ENCODE peak calls at places on chromosomes 13 and 19, in seven cellular contexts. Z is DMS53; E is activated CD4-positive, alpha-beta T cell treated with anti-CD3 and anti-CD28 coated beads, Interleukin-2, amount 50 U/mL, for 48 hours; T is left lung; X is Peyer's patch; H is osteoblast; Q is NCI-H2081. P is an unnamed sample.

GRCh38 chr19:33298146-33298911 is 4.0 kb downstream of the CEBPA start:
- DNase-seq in Z (no peak), E (no peak), T (peak), X (peak), H (peak), Q (no peak), P (peak)

GRCh38 chr19:39474139-39474620 is 6.5 kb upstream of the TIMM50 start:
- DNase-seq in Z (peak), E (peak), T (peak), X (peak), H (peak), Q (peak), P (peak)

GRCh38 chr13:44232729-44233128 is 140.9 kb upstream of the SERP2 start:
- DNase-seq in Z (peak), E (no peak), T (no peak), X (no peak), H (no peak), Q (no peak), P (no peak)

GRCh38 chr13:31172535-31172934 is 10.8 kb upstream of the HSPH1 start:
- DNase-seq in Z (no peak), E (no peak), T (no peak), X (no peak), H (peak), Q (no peak), P (no peak)

GRCh38 chr19:31749231-31749630 is 400.0 kb upstream of the TSHZ3 start:
- DNase-seq in Z (no peak), E (no peak), T (no peak), X (no peak), H (no peak), Q (no peak), P (no peak)

GRCh38 chr13:26991508-26992181 is 180.0 kb downstream of the USP12 start:
- DNase-seq in Z (no peak), E (no peak), T (no peak), X (peak), H (no peak), Q (no peak), P (no peak)

GRCh38 chr19:7575426-7576040 is 20.1 kb upstream of the CAMSAP3 start:
- DNase-seq in Z (peak), E (no peak), T (no peak), X (no peak), H (peak), Q (no peak), P (no peak)

GRCh38 chr13:50829896-50830295 is 13.6 kb downstream of the DLEU7 start:
- DNase-seq in Z (no peak), E (no peak), T (no peak), X (no peak), H (no peak), Q (no peak), P (no peak)

GRCh38 chr19:31070126-31070525 is 279.1 kb downstream of the TSHZ3 start:
- DNase-seq in Z (no peak), E (no peak), T (no peak), X (no peak), H (no peak), Q (no peak), P (no peak)

GRCh38 chr13:31870511-31870910 is 131.2 kb downstream of the RXFP2 start:
- DNase-seq in Z (no peak), E (no peak), T (no peak), X (no peak), H (no peak), Q (no peak), P (no peak)

GRCh38 chr13:80360298-80360827 is 19.4 kb upstream of the SPRY2 start:
- DNase-seq in Z (no peak), E (no peak), T (no peak), X (no peak), H (no peak), Q (no peak), P (no peak)

GRCh38 chr19:51691122-51692064 is 1.7 kb upstream of the SPACA6 start:
- DNase-seq in Z (no peak), E (no peak), T (no peak), X (no peak), H (peak), Q (no peak), P (no peak)

GRCh38 chr19:49431330-49431749 is 6.2 kb downstream of the GFY start:
- DNase-seq in Z (no peak), E (peak), T (no peak), X (no peak), H (peak), Q (no peak), P (no peak)

GRCh38 chr19:8500158-8500557 is 2.3 kb downstream of the PRAM1 start:
- DNase-seq in Z (no peak), E (no peak), T (peak), X (no peak), H (peak), Q (no peak), P (no peak)

GRCh38 chr13:25771208-25771607 is 280.6 kb downstream of the SHISA2 start:
- DNase-seq in Z (peak), E (no peak), T (no peak), X (no peak), H (no peak), Q (no peak), P (no peak)

GRCh38 chr13:83297591-83298305 is 584.5 kb downstream of the SLITRK1 start:
- DNase-seq in Z (no peak), E (no peak), T (no peak), X (no peak), H (no peak), Q (no peak), P (no peak)

GRCh38 chr19:29745253-29745652 is 30.2 kb upstream of the C19orf12 start:
- DNase-seq in Z (peak), E (no peak), T (no peak), X (no peak), H (no peak), Q (no peak), P (no peak)

GRCh38 chr13:48500652-48501197 is 32.2 kb downstream of the RCBTB2 start:
- DNase-seq in Z (peak), E (no peak), T (no peak), X (no peak), H (peak), Q (no peak), P (no peak)

GRCh38 chr13:60619461-60619860 is 222.4 kb downstream of the TDRD3 start:
- DNase-seq in Z (no peak), E (no peak), T (no peak), X (no peak), H (no peak), Q (no peak), P (no peak)

GRCh38 chr19:49231804-49232203 is 74.2 kb downstream of the TRPM4 start:
- DNase-seq in Z (no peak), E (peak), T (no peak), X (no peak), H (no peak), Q (no peak), P (peak)

GRCh38 chr19:13849991-13850909 is 26.7 kb upstream of the NANOS3 start:
- DNase-seq in Z (peak), E (peak), T (peak), X (peak), H (peak), Q (peak), P (no peak)

GRCh38 chr13:99290890-99291289 is 16.3 kb downstream of the GPR183 start:
- DNase-seq in Z (no peak), E (no peak), T (no peak), X (no peak), H (no peak), Q (no peak), P (no peak)

GRCh38 chr13:81080911-81081454 is 740.1 kb upstream of the SPRY2 start:
- DNase-seq in Z (no peak), E (no peak), T (no peak), X (no peak), H (no peak), Q (no peak), P (no peak)

GRCh38 chr19:38850976-38851621 is 1.3 kb upstream of the HNRNPL start:
- DNase-seq in Z (peak), E (no peak), T (peak), X (peak), H (peak), Q (no peak), P (no peak)

GRCh38 chr19:4567584-4568071 is 8.1 kb upstream of the SEMA6B start:
- DNase-seq in Z (peak), E (peak), T (peak), X (peak), H (peak), Q (peak), P (no peak)

GRCh38 chr19:41930926-41931592 is 2.8 kb upstream of the ERFL start:
- DNase-seq in Z (no peak), E (no peak), T (no peak), X (no peak), H (no peak), Q (no peak), P (no peak)

GRCh38 chr13:71156550-71156949 is 710.5 kb downstream of the DACH1 start:
- DNase-seq in Z (no peak), E (no peak), T (no peak), X (no peak), H (no peak), Q (no peak), P (no peak)

GRCh38 chr13:97221989-97222700 is at the start of gene MBNL2:
- DNase-seq in Z (peak), E (peak), T (peak), X (peak), H (peak), Q (peak), P (peak)

GRCh38 chr13:31209172-31209818 is 9.5 kb downstream of the B3GLCT start:
- DNase-seq in Z (peak), E (no peak), T (no peak), X (no peak), H (peak), Q (peak), P (no peak)

GRCh38 chr19:35249848-35250711 is 1.3 kb downstream of the LSR start:
- DNase-seq in Z (peak), E (no peak), T (peak), X (peak), H (peak), Q (no peak), P (no peak)

GRCh38 chr13:113840541-113841354 is 23.1 kb downstream of the GAS6 start:
- DNase-seq in Z (no peak), E (no peak), T (peak), X (peak), H (no peak), Q (no peak), P (no peak)

GRCh38 chr19:12791345-12792047 is at the start of gene JUNB:
- DNase-seq in Z (peak), E (peak), T (peak), X (peak), H (peak), Q (peak), P (peak)

GRCh38 chr13:98447881-98448641 is 128.8 kb downstream of the STK24 start:
- DNase-seq in Z (peak), E (peak), T (no peak), X (no peak), H (peak), Q (no peak), P (no peak)

GRCh38 chr13:21528616-21529015 is 69.5 kb upstream of the ZDHHC20 start:
- DNase-seq in Z (no peak), E (no peak), T (no peak), X (no peak), H (peak), Q (no peak), P (no peak)

GRCh38 chr13:30004204-30004603 is 153.8 kb upstream of the UBL3 start:
- DNase-seq in Z (no peak), E (no peak), T (no peak), X (no peak), H (no peak), Q (no peak), P (no peak)

GRCh38 chr13:29893438-29893837 is 43.0 kb upstream of the UBL3 start:
- DNase-seq in Z (peak), E (no peak), T (no peak), X (no peak), H (no peak), Q (no peak), P (no peak)

GRCh38 chr13:110521946-110522345 is 39.6 kb downstream of the RAB20 start:
- DNase-seq in Z (no peak), E (no peak), T (no peak), X (no peak), H (peak), Q (no peak), P (no peak)